ENCODE peak calls at places on chromosomes 11 and 22, in nine cellular contexts. K is lower leg skin, M is stomach, R is adrenal gland, J is body of pancreas, W is right lobe of liver, A is esophagus squamous epithelium, O is suprapubic skin, V is IMR-90. X is an unnamed sample.

GRCh38 chr22:21020802-21021429 is 6.0 kb downstream of the P2RX6 start:
- DNase-seq in V (no peak), R (no peak), K (no peak), O (no peak), J (no peak), M (no peak), A (no peak), W (no peak), X (peak; percentile 31)

GRCh38 chr22:47333625-47334024 is 571.2 kb downstream of the TBC1D22A start:
- DNase-seq in V (peak; percentile 71), A (no peak), J (peak; percentile 8), R (peak; percentile 35), K (peak; percentile 57), M (no peak), O (no peak), W (peak; percentile 71), X (no peak)

GRCh38 chr11:57318178-57318577 is 6.6 kb downstream of the TNKS1BP1 start:
- DNase-seq in W (no peak), M (peak; percentile 48), V (peak; percentile 21), J (peak; percentile 66), K (no peak), A (no peak), O (no peak), R (no peak), X (no peak)

GRCh38 chr22:22201185-22201924 is 43.2 kb upstream of the VPREB1 start:
- DNase-seq in A (no peak), O (no peak), V (peak; percentile 24), M (peak; percentile 48), R (no peak), W (peak; percentile 63), K (no peak), J (no peak), X (peak; percentile 49)

GRCh38 chr11:88886796-88887195 is 179.0 kb downstream of the GRM5 start:
- DNase-seq in M (no peak), J (no peak), A (no peak), K (no peak), O (no peak), R (no peak), V (peak; percentile 46), W (peak; percentile 56), X (peak; percentile 12)

GRCh38 chr22:37213218-37213855 is 1.1 kb upstream of the SSTR3 start:
- DNase-seq in J (no peak), W (no peak), K (no peak), M (no peak), V (no peak), O (no peak), R (no peak), A (no peak), X (no peak)

GRCh38 chr11:117851091-117851490 is 25.4 kb downstream of the FXYD6 start:
- DNase-seq in V (peak; percentile 4), A (no peak), R (peak; percentile 39), M (no peak), J (no peak), O (no peak), W (peak; percentile 10), K (peak; percentile 3), X (no peak)

GRCh38 chr11:19777032-19777341 is 64.3 kb downstream of the NAV2 start:
- DNase-seq in R (no peak), M (peak; percentile 75), J (peak; percentile 55), V (no peak), O (no peak), K (no peak), A (no peak), W (peak; percentile 70), X (no peak)

GRCh38 chr22:43191831-43192230 is 4.9 kb upstream of the TTLL12 start:
- DNase-seq in R (no peak), V (no peak), J (no peak), O (no peak), K (no peak), M (no peak), A (no peak), W (no peak), X (no peak)

GRCh38 chr11:59756496-59756840 is 1.3 kb downstream of the STX3 start:
- DNase-seq in K (no peak), R (no peak), O (no peak), V (no peak), M (no peak), J (no peak), A (no peak), W (no peak), X (no peak)

GRCh38 chr11:69220581-69221051 is 64.9 kb downstream of the SMIM38 start:
- DNase-seq in M (peak; percentile 25), J (peak; percentile 38), O (no peak), W (peak; percentile 39), R (peak; percentile 15), V (no peak), A (no peak), K (peak; percentile 86), X (no peak)

GRCh38 chr11:17406082-17406817 is 17.8 kb upstream of the KCNJ11 start:
- DNase-seq in J (peak; percentile 43), M (peak; percentile 61), R (no peak), A (no peak), K (no peak), W (no peak), V (no peak), O (no peak), X (no peak)

DNA sequence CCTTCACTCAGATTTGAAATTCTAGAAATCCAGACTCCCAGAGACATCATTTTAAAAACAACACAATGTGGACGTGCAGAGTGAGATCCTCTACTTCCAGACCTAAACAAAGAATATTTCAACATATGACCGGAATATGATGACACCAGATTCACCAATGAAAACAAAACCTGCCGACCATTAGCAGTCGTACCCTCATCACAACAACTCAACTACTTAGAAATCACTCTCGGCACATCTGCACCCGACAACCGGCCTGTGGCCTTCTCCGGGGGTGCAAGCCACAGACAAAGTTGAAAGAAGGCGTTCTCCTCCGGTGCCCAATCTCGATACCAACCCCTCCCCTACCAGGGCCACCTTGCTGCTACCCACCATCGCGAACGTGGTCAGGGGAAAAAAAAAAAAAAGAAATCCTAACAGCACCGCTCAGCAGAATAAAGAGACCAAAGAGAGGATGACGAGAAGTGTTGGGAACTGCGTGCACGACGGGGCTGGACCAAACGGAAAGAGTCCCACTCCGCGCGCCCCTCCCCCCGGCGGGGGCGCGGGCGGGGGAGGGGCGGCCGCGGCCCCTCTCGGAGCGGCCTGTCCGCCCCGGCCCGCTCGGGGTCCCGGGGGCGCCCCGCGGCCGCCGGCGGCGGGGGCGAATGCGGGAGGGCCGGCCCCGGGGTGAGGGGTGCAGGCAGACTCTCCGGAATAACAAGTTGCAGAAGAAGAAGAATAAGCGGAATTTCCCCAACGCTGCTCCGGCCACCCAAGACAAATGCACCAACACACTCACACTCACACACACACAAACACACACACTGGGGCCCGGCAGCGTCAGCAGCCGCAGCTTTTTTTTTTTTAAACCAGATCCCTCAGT is 1.7 kb downstream of the PHF21A start:
- DNase-seq in A (no peak), V (peak; percentile 74), O (no peak), W (peak; percentile 53), R (peak; percentile 77), M (peak; percentile 39), K (no peak), J (peak; percentile 64), X (peak; percentile 71)
- TF ChIP-seq POLR2A in A (no peak), V (peak; percentile 25), O (no peak), W (no peak), R (peak; percentile 30), M (no peak), K (no peak), J (peak; percentile 48), X (peak; percentile 17)

GRCh38 chr22:50529416-50530279 is at the start of gene TYMP:
- DNase-seq in R (peak; percentile 67), W (peak; percentile 91), K (peak; percentile 95), M (peak; percentile 83), V (no peak), J (peak; percentile 65), A (no peak), O (no peak), X (peak; percentile 67)
- TF ChIP-seq POLR2A in R (no peak), W (peak; percentile 88), K (no peak), M (no peak), V (no peak), J (peak; percentile 31), A (peak; percentile 47), O (no peak), X (peak; percentile 39)

GRCh38 chr22:38753894-38754246 is 1.9 kb downstream of the SUN2 start:
- DNase-seq in J (peak; percentile 64), O (no peak), K (no peak), V (no peak), W (peak; percentile 77), M (no peak), R (no peak), A (no peak), X (no peak)

GRCh38 chr22:38754247-38755154 is 1.3 kb downstream of the SUN2 start:
- DNase-seq in R (peak; percentile 86), A (peak; percentile 20), J (peak; percentile 94), K (peak; percentile 94), W (peak; percentile 88), V (peak; percentile 43), M (peak; percentile 92), O (peak; percentile 88), X (peak; percentile 43)

GRCh38 chr22:38756631-38757463 is 1.0 kb upstream of the SUN2 start:
- DNase-seq in K (no peak), M (no peak), J (no peak), R (no peak), A (no peak), W (no peak), O (no peak), V (no peak), X (peak; percentile 66)

GRCh38 chr22:38755911-38756532 is at the start of gene SUN2:
- DNase-seq in V (peak; percentile 77), J (peak; percentile 95), A (peak; percentile 38), O (peak; percentile 97), R (peak; percentile 97), K (peak; percentile 99), W (peak; percentile 97), M (peak; percentile 95), X (peak; percentile 96)

GRCh38 chr22:38755155-38755910 is 465 bp downstream of the SUN2 start:
- DNase-seq in W (peak; percentile 99), V (peak; percentile 48), A (peak; percentile 37), O (peak; percentile 97), J (peak; percentile 97), K (peak; percentile 98), R (peak; percentile 96), M (peak; percentile 97), X (peak; percentile 88)
- TF ChIP-seq POLR2A in W (peak; percentile 89), V (no peak), A (peak; percentile 33), O (no peak), J (peak; percentile 80), K (no peak), R (peak; percentile 59), M (no peak), X (no peak)

GRCh38 chr11:110297726-110298297 is 1.4 kb upstream of the RDX start:
- DNase-seq in A (no peak), O (no peak), K (no peak), R (no peak), J (no peak), M (no peak), W (no peak), V (no peak), X (peak; percentile 66)

GRCh38 chr11:110295487-110296225 is 758 bp downstream of the RDX start:
- DNase-seq in J (peak; percentile 60), W (peak; percentile 66), K (peak; percentile 90), A (no peak), R (peak; percentile 70), V (peak; percentile 40), M (peak; percentile 61), O (peak; percentile 84), X (peak; percentile 79)

GRCh38 chr11:110297082-110297725 is 790 bp upstream of the RDX start:
- DNase-seq in J (no peak), M (no peak), A (no peak), R (no peak), V (peak; percentile 53), W (no peak), K (no peak), O (no peak), X (peak; percentile 39)

GRCh38 chr11:110295086-110295485 is 1.3 kb downstream of the RDX start:
- DNase-seq in R (no peak), A (no peak), W (no peak), J (no peak), K (no peak), O (no peak), V (no peak), M (no peak), X (no peak)

GRCh38 chr11:110296226-110297081 is at the start of gene RDX:
- DNase-seq in W (peak; percentile 84), A (no peak), R (peak; percentile 88), O (peak; percentile 89), V (peak; percentile 63), K (peak; percentile 95), M (peak; percentile 75), J (peak; percentile 72), X (peak; percentile 82)
- TF ChIP-seq POLR2A in W (peak; percentile 58), A (peak; percentile 33), R (peak; percentile 84), O (peak; percentile 18), V (peak; percentile 76), K (no peak), M (no peak), J (peak; percentile 49), X (peak; percentile 50)